ENCODE peak calls at places on chromosome 1, in four cellular contexts. One of them, this sample, is unnamed.

GRCh38 chr1:230129341-230129740 is 62.3 kb downstream of the GALNT2 start:
- DNase-seq in fibroblast of lung: no peak
- DNase-seq in NCI-H446: no peak
- DNase-seq in choroid plexus epithelial cell: no peak
- DNase-seq in this sample: no peak

GRCh38 chr1:24236170-24237045 is 49.3 kb upstream of the IFNLR1 start:
- DNase-seq in choroid plexus epithelial cell: peak; percentile 61
- DNase-seq in NCI-H446: no peak
- DNase-seq in fibroblast of lung: peak; percentile 65
- DNase-seq in this sample: peak; percentile 17

GRCh38 chr1:153557877-153558276 is 7.8 kb downstream of the S100A2 start:
- DNase-seq in NCI-H446: no peak
- DNase-seq in fibroblast of lung: no peak
- DNase-seq in choroid plexus epithelial cell: no peak
- DNase-seq in this sample: no peak

GRCh38 chr1:109959974-109960744 is 24.4 kb upstream of the AHCYL1 start:
- DNase-seq in choroid plexus epithelial cell: peak; percentile 94
- DNase-seq in NCI-H446: no peak
- DNase-seq in fibroblast of lung: peak; percentile 80
- DNase-seq in this sample: peak; percentile 82

GRCh38 chr1:151815716-151816327 is 10.6 kb upstream of the LINGO4 start:
- DNase-seq in fibroblast of lung: no peak
- DNase-seq in choroid plexus epithelial cell: no peak
- DNase-seq in NCI-H446: no peak
- DNase-seq in this sample: no peak

GRCh38 chr1:22118291-22118992 is 24.5 kb downstream of the WNT4 start:
- DNase-seq in choroid plexus epithelial cell: no peak
- DNase-seq in NCI-H446: no peak
- DNase-seq in fibroblast of lung: no peak
- DNase-seq in this sample: no peak

GRCh38 chr1:117810553-117810952 is 118.9 kb downstream of the GDAP2 start:
- DNase-seq in NCI-H446: no peak
- DNase-seq in choroid plexus epithelial cell: no peak
- DNase-seq in fibroblast of lung: peak; percentile 44
- DNase-seq in this sample: peak; percentile 68

GRCh38 chr1:197200468-197200899 is 54.0 kb upstream of the ASPM start:
- DNase-seq in choroid plexus epithelial cell: peak; percentile 55
- DNase-seq in NCI-H446: peak; percentile 46
- DNase-seq in fibroblast of lung: peak; percentile 37
- DNase-seq in this sample: peak; percentile 51

GRCh38 chr1:242086093-242086492 is 87.2 kb upstream of the MAP1LC3C start:
- DNase-seq in fibroblast of lung: no peak
- DNase-seq in NCI-H446: no peak
- DNase-seq in choroid plexus epithelial cell: no peak
- DNase-seq in this sample: no peak